ENCODE peak calls at places on chromosome 1, in five cellular contexts. V is uterus, J is NB4, S is IMR-90, W is tibial nerve. D is an unnamed sample.

GRCh38 chr1:35255276-35255675 is 13.2 kb upstream of the ZMYM4 start:
- DNase-seq in V (no peak), J (no peak), W (no peak), S (no peak), D (no peak)

GRCh38 chr1:111516008-111516535 is 12.6 kb upstream of the ADORA3 start:
- DNase-seq in V (peak), S (peak), W (no peak), J (peak), D (peak)

GRCh38 chr1:161260939-161261858 is 2.7 kb downstream of the PCP4L1 start:
- DNase-seq in W (no peak), J (no peak), V (no peak), S (no peak), D (no peak)

GRCh38 chr1:177983824-177984528 is 14.1 kb upstream of the SEC16B start:
- DNase-seq in S (peak), V (peak), J (no peak), W (peak), D (no peak)

GRCh38 chr1:210407207-210407886 is 78.6 kb downstream of the HHAT start:
- DNase-seq in J (peak), V (peak), W (peak), S (peak), D (peak)

GRCh38 chr1:158116311-158116710 is 64.4 kb upstream of the CD1D start:
- DNase-seq in J (no peak), S (no peak), W (no peak), V (no peak), D (no peak)

GRCh38 chr1:29698033-29698432 is 461.7 kb downstream of the PTPRU start:
- DNase-seq in J (peak), S (peak), V (no peak), W (no peak), D (no peak)

GRCh38 chr1:152325111-152325510 is at the start of gene FLG:
- DNase-seq in W (no peak), V (no peak), S (no peak), J (no peak), D (no peak)

GRCh38 chr1:13702425-13703127 is 2.6 kb downstream of the PRDM2 start:
- DNase-seq in S (no peak), J (no peak), V (no peak), W (no peak), D (no peak)

GRCh38 chr1:66571789-66572188 is 37.8 kb downstream of the SGIP1 start:
- DNase-seq in W (no peak), J (no peak), S (peak), V (no peak), D (no peak)

GRCh38 chr1:200960236-200960947 is 63.1 kb downstream of the KIF21B start:
- DNase-seq in S (no peak), V (no peak), W (no peak), J (no peak), D (no peak)

GRCh38 chr1:178052650-178053461 is 41.0 kb upstream of the RASAL2 start:
- DNase-seq in W (no peak), S (peak), V (no peak), J (no peak), D (no peak)

GRCh38 chr1:230327892-230328284 is 98.2 kb downstream of the PGBD5 start:
- DNase-seq in W (no peak), S (no peak), V (no peak), J (no peak), D (no peak)

GRCh38 chr1:192522673-192523072 is 52.9 kb upstream of the RGS1 start:
- DNase-seq in W (no peak), V (no peak), J (no peak), S (no peak), D (no peak)

GRCh38 chr1:219526074-219526473 is 86.8 kb downstream of the ZC3H11B start:
- DNase-seq in S (no peak), V (no peak), J (no peak), W (no peak), D (no peak)

GRCh38 chr1:90671736-90672135 is 45.4 kb downstream of the BARHL2 start:
- DNase-seq in W (no peak), S (no peak), J (no peak), V (no peak), D (no peak)

GRCh38 chr1:94713472-94714141 is 106.5 kb upstream of the SLC44A3 start:
- DNase-seq in W (peak), J (peak), S (peak), V (peak), D (peak)

GRCh38 chr1:191857600-191857999 is 300.7 kb upstream of the RGS18 start:
- DNase-seq in J (no peak), V (no peak), S (peak), W (no peak), D (no peak)

GRCh38 chr1:245512181-245512888 is 357.6 kb downstream of the KIF26B start:
- DNase-seq in S (no peak), V (no peak), J (no peak), W (no peak), D (no peak)

GRCh38 chr1:14725641-14726213 is 127.2 kb downstream of the KAZN start:
- DNase-seq in V (no peak), W (no peak), J (no peak), S (no peak), D (no peak)

GRCh38 chr1:205861540-205861939 is 11.6 kb upstream of the PM20D1 start:
- DNase-seq in J (no peak), V (no peak), S (no peak), W (no peak), D (no peak)

DNA sequence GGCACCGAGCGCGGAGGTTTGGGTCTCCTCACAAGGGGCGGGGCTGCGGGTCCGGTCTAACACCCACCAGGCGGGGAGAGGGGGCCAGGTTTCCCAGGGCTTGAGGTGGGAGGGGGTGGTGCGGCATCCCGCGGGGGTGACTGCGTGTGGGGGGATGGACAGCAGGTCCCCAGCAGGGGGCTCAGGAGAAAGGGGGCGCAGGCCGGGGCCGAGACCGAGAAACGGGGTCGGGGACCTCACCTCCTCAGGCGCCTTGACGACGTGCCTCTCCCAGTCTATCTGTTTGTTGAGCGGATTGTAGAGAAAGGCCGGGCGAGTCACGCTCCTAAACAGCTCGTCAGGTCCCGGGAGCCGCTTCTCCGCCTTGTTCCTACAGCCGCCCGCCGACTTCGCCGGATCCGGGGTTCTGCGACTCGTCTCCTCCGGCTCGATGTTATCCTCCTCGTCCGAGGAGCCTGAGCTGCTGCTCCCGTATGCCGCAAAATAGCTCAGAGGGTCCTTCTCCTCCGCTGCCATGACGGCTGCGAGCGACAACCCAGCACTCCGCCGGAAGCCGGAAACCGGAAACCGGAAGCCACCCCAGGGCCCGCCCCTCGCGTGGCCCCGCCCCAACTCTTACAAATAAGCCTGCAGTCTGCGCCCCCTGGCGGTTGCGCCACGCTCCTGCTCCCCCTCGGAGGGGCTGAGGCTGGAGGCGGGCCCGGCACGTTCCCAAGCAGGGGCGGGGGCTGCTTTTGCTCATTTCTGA is at the start of gene C1orf52:
- DNase-seq in J (peak), S (peak), W (peak), V (peak), D (peak)
- TF ChIP-seq POLR2A in J (peak), S (peak), W (peak), V (peak), D (no peak)

GRCh38 chr1:78003882-78004718 is 639 bp upstream of the DNAJB4 start:
- DNase-seq in J (peak), W (peak), V (peak), S (peak), D (peak)
- TF ChIP-seq POLR2A in J (peak), W (no peak), V (no peak), S (peak), D (no peak)

GRCh38 chr1:110412576-110412975 is 5.1 kb upstream of the LAMTOR5 start:
- DNase-seq in V (peak), J (peak), S (peak), W (peak), D (peak)

GRCh38 chr1:110411173-110411572 is 3.7 kb upstream of the LAMTOR5 start:
- DNase-seq in V (no peak), W (no peak), S (no peak), J (no peak), D (no peak)

GRCh38 chr1:110408488-110408887 is 994 bp upstream of the LAMTOR5 start:
- DNase-seq in V (no peak), S (no peak), J (no peak), W (no peak), D (no peak)

GRCh38 chr1:110403805-110404204 is 3.7 kb downstream of the LAMTOR5 start:
- DNase-seq in S (no peak), J (no peak), V (no peak), W (no peak), D (no peak)

GRCh38 chr1:110407260-110408210 is at the start of gene LAMTOR5:
- DNase-seq in V (peak), J (peak), S (peak), W (peak), D (peak)
- TF ChIP-seq POLR2A in V (peak), J (peak), S (peak), W (peak), D (peak)

GRCh38 chr1:239587066-239587465 is 200.7 kb downstream of the CHRM3 start:
- DNase-seq in V (no peak), J (peak), W (no peak), S (no peak), D (no peak)
- TF ChIP-seq POLR2A in V (no peak), J (no peak), W (no peak), S (no peak), D (no peak)

DNA sequence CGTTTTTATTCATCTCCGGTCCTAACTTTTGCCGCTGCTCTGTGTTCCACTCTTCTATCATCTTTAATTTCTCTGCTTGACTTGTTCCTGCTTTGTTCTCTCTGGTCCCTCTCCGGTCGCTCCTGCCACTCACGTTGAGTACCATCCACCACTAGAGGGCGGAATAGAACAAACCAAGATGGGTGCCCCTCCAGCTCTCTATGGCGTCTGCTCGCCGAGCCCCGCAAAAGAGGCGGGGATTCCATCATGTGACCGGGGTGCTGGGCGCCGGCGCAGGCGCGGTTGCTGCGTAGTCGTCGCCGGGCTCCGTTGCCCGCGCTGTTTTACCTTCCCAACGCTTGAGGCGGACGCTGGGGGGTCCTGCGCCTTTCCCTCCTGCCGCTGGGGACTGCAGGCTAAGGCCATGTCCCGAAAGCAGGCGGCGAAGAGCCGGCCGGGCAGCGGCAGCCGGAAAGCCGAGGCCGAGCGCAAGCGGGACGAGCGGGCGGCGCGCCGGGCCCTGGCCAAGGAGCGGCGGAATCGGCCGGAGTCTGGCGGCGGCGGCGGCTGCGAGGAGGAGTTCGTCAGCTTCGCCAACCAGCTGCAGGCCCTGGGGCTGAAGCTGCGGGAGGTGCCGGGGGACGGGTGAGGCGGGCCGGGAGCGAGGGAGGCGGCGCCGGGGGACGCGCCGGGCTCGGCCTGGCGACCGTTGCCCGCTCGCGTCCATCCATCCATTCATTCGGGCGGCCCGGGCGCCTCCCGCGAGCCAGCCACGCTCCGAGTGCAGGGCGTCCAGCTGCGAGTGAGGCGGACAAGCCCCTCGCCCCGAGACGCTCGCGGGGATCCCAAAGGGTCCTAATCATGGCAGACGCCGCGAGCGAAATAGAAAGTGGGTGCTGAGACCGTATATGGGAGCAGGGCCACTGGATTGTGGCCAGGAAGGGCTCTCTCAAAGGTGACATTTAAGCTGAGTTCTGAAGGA is at the start of gene OTUD3:
- DNase-seq in V (peak), W (peak), J (peak), S (peak), D (peak)
- TF ChIP-seq POLR2A in V (peak), W (peak), J (peak), S (peak), D (peak)

GRCh38 chr1:36450270-36450918 is at the start of gene OSCP1:
- DNase-seq in V (peak), J (peak), W (peak), S (peak), D (peak)
- TF ChIP-seq POLR2A in V (peak), J (no peak), W (peak), S (peak), D (peak)

GRCh38 chr1:165829888-165830287 is 2.5 kb downstream of the UCK2 start:
- DNase-seq in S (no peak), W (no peak), V (no peak), J (no peak), D (no peak)

GRCh38 chr1:165826565-165826964 is 849 bp upstream of the UCK2 start:
- DNase-seq in W (no peak), J (no peak), S (no peak), V (no peak), D (no peak)

GRCh38 chr1:165828581-165829329 is 1.3 kb downstream of the UCK2 start:
- DNase-seq in J (peak), V (peak), S (peak), W (no peak), D (peak)

GRCh38 chr1:165828103-165828558 is 717 bp downstream of the UCK2 start:
- DNase-seq in S (peak), V (peak), J (peak), W (no peak), D (no peak)

DNA sequence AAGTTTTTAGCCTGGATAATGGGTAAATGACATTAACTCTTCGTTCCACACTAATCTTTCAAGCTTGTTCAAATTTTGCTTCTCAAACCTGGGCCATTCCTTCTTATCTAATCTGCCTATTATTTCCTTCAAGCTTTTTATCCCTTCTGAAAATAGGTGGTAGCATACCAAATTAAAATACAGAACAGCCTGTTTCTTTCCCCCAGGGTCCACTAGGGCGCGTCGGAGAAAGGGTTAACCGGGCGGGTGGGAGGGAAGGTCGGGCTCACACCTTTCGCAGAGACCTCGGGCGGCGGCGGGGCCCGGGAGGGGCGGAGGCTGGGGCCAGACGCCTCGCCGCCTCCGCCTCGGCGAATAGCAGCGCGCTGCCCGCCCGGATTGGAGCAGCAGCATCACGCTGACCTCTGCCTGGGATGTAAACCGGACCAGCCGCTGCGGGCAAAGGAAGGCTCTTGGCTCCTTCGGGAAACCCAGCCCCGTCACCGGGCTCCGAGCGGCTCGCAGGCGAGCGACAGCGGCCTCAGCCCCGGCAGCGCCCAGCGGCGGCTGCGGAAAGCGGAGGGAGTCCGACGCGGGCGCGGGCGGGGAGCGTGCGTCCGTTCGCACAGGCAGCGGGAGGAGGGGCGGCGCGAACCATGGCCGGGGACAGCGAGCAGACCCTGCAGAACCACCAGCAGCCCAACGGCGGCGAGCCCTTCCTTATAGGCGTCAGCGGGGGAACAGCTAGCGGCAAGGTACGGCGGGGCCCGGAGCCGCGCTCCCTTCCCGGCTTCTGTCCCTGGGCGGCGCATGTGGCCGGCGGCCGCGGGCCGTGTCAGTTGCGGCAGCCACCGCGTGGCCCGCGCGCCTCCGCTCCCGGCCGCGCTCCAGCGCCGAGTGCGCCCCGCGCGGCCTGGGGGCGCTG is at the start of gene UCK2:
- DNase-seq in J (peak), S (peak), V (peak), W (peak), D (peak)
- TF ChIP-seq POLR2A in J (peak), S (peak), V (peak), W (peak), D (no peak)

DNA sequence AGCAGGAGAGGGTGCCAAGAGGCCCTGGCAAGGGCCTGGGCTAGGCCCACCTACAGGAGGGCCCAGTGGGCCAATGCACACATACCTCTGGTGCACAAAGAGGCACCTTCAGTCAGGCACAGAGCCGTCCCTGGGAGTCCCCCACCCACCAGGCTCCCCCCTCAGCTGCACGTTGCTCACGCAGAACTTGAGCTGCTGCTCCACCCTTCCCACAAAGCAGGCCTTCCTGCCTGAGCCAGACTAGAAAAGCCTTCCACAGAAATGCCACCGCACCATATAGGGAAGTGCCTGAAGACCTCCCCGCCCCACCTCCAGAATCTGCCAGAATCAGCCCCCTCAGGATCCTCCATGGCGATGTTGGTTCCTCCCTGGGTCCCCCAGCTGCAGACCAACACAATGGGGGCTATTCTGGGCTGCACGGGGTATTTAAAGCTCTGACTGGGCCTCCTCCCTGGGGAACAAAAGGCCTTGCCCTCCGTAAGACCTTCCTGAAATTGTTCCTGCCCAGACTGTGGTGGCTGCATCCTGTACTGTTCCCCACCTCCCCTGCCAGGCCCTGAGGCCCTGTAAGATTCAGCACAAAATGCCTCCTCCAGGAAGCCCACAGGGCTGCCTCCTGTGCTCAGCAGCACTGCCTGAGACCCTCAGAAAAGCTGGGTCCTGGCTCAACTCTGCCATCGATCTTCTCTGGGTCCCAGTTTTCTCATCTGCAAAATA is 27.2 kb downstream of the HSPG2 start:
- DNase-seq in J (peak), V (peak), S (peak), W (peak), D (no peak)
- TF ChIP-seq POLR2A in J (no peak), V (peak), S (no peak), W (no peak), D (no peak)